ENCODE peak calls at places on chromosomes 16 and 17, in ten cellular contexts. H is stimulated activated CD8-positive, alpha-beta memory T cell treated with anti-CD3 and anti-CD28 coated beads, Interleukin-4, amount 100 ng/mL, for 4 hours; B is breast epithelium; Y is stimulated activated CD4-positive, alpha-beta T cell treated with anti-CD3 and anti-CD28 coated beads, Interleukin-15, amount 100 ng/mL, for 1 hour; F is activated naive CD8-positive, alpha-beta T cell treated with anti-CD3 and anti-CD28 coated beads, Interleukin-2, amount 10 ng/mL, durations not matched to agents 7 days and 5 days; Q is DMS 273 treated with DMSO at 0.1 percent for 48 hours; T is SHP77; A is activated CD4-positive, alpha-beta T cell treated with anti-CD3 and anti-CD28 coated beads for 4 hours; V is effector CD4-positive, alpha-beta T cell; J is CD4-positive, alpha-beta T cell. O is an unnamed sample.

GRCh38 chr17:38341035-38341721 is 2.6 kb downstream of the GPR179 start:
- DNase-seq in T (peak; percentile 56), Y (no peak), J (no peak), A (no peak), H (no peak), V (no peak), Q (no peak), F (no peak), B (no peak), O (no peak)

GRCh38 chr17:69516225-69516624 is 101.7 kb downstream of the MAP2K6 start:
- DNase-seq in T (no peak), Y (no peak), A (no peak), V (no peak), J (no peak), H (no peak), Q (no peak), F (no peak), B (no peak), O (no peak)

GRCh38 chr17:17154556-17154955 is 51.6 kb downstream of the PLD6 start:
- DNase-seq in Q (no peak), J (no peak), V (no peak), A (no peak), H (no peak), F (no peak), Y (no peak), T (no peak), B (no peak), O (no peak)

GRCh38 chr16:35182943-35183550 is 1723.6 kb downstream of the TP53TG3F start:
- DNase-seq in Q (no peak), J (no peak), B (no peak), T (no peak), H (no peak), A (no peak), V (no peak), Y (no peak), F (no peak), O (no peak)

GRCh38 chr17:31275126-31275525 is 21.9 kb downstream of the OMG start:
- DNase-seq in T (no peak), Y (no peak), H (no peak), F (no peak), Q (no peak), B (no peak), A (no peak), J (no peak), V (no peak), O (peak; percentile 41)

GRCh38 chr17:72338847-72339790 is 218.3 kb downstream of the SOX9 start:
- DNase-seq in T (no peak), F (no peak), B (peak; percentile 48), A (no peak), J (no peak), Y (no peak), Q (no peak), V (no peak), H (no peak), O (peak; percentile 77)

GRCh38 chr17:44385287-44386181 is 3.9 kb downstream of the ITGA2B start:
- DNase-seq in V (peak; percentile 72), J (peak; percentile 69), A (peak; percentile 86), F (peak; percentile 88), T (peak; percentile 32), Y (peak; percentile 72), B (peak; percentile 57), Q (peak; percentile 44), H (peak; percentile 66), O (no peak)

GRCh38 chr17:36736201-36737156 is 135.1 kb downstream of the MRM1 start:
- DNase-seq in V (no peak), F (no peak), H (no peak), A (no peak), J (no peak), Y (no peak), T (no peak), Q (no peak), B (no peak), O (no peak)

GRCh38 chr17:60167095-60167741 is 17.4 kb downstream of the CA4 start:
- DNase-seq in H (no peak), F (peak; percentile 8), B (no peak), A (no peak), J (no peak), V (no peak), T (no peak), Y (no peak), Q (no peak), O (no peak)

GRCh38 chr16:17470871-17471744 is at the start of gene XYLT1:
- DNase-seq in J (no peak), H (no peak), F (peak; percentile 62), B (peak; percentile 55), Q (no peak), Y (no peak), A (peak; percentile 57), T (no peak), V (peak; percentile 42), O (peak; percentile 91)

GRCh38 chr17:67902531-67903231 is 77.4 kb downstream of the BPTF start:
- DNase-seq in F (no peak), Y (no peak), H (no peak), V (no peak), A (no peak), T (no peak), B (no peak), J (no peak), Q (no peak), O (no peak)

GRCh38 chr16:51666821-51667220 is 515.8 kb upstream of the SALL1 start:
- DNase-seq in A (no peak), J (no peak), V (no peak), T (no peak), F (no peak), B (no peak), H (no peak), Y (no peak), Q (no peak), O (no peak)

GRCh38 chr16:22687031-22687530 is 126.9 kb upstream of the HS3ST2 start:
- DNase-seq in J (no peak), Y (no peak), A (no peak), H (no peak), V (no peak), Q (no peak), B (no peak), F (no peak), T (no peak), O (no peak)

GRCh38 chr17:6910987-6911603 is 79.6 kb upstream of the TEKT1 start:
- DNase-seq in Y (no peak), A (no peak), V (no peak), T (peak; percentile 56), F (no peak), J (no peak), H (no peak), B (no peak), Q (no peak), O (peak; percentile 70)

GRCh38 chr17:79114455-79115301 is 40.1 kb downstream of the ENGASE start:
- DNase-seq in Q (peak; percentile 77), V (no peak), B (no peak), H (no peak), Y (no peak), F (no peak), J (no peak), T (no peak), A (no peak), O (no peak)

GRCh38 chr17:82281502-82282238 is 8.2 kb upstream of the CSNK1D start:
- DNase-seq in H (no peak), T (no peak), J (no peak), Q (no peak), V (no peak), B (peak; percentile 85), A (peak; percentile 69), Y (no peak), F (no peak), O (peak; percentile 69)

GRCh38 chr17:45735488-45735887 is 48.6 kb upstream of the CRHR1 start:
- DNase-seq in Y (no peak), T (no peak), V (no peak), H (no peak), B (no peak), A (no peak), Q (no peak), J (no peak), F (no peak), O (no peak)

GRCh38 chr16:56610017-56610608 is 1.7 kb downstream of the MT2A start:
- DNase-seq in A (peak; percentile 83), V (peak; percentile 60), H (peak; percentile 58), Y (peak; percentile 17), T (no peak), J (peak; percentile 17), Q (no peak), B (peak; percentile 91), F (peak; percentile 51), O (peak; percentile 97)

GRCh38 chr16:57651344-57652333 is 16.5 kb upstream of the ADGRG3 start:
- DNase-seq in Y (no peak), J (no peak), A (no peak), T (no peak), H (no peak), V (no peak), Q (no peak), F (peak; percentile 63), B (no peak), O (no peak)

GRCh38 chr16:86662740-86663139 is 84.4 kb downstream of the FOXL1 start:
- DNase-seq in F (no peak), B (no peak), H (no peak), A (no peak), V (no peak), Q (no peak), T (no peak), J (no peak), Y (no peak), O (no peak)

GRCh38 chr17:48582750-48583069 is 4.6 kb upstream of the HOXB4 start:
- DNase-seq in F (no peak), T (no peak), B (no peak), Y (no peak), V (no peak), A (no peak), Q (no peak), H (no peak), J (no peak), O (no peak)

GRCh38 chr17:65696739-65697394 is 135.4 kb upstream of the AXIN2 start:
- DNase-seq in Q (no peak), V (no peak), A (no peak), J (no peak), B (no peak), H (no peak), F (no peak), Y (no peak), T (no peak), O (no peak)

GRCh38 chr17:68682913-68683312 is 81.7 kb upstream of the FAM20A start:
- DNase-seq in F (no peak), B (no peak), J (no peak), A (no peak), T (no peak), Y (no peak), Q (peak; percentile 48), H (no peak), V (no peak), O (peak; percentile 4)

O was measured in RKO.